ENCODE peak calls at places on chromosomes 7 and 10, in ten cellular contexts. One of them, this sample, is unnamed.

GRCh38 chr10:75408911-75409885 is 7.6 kb upstream of the ZNF503 start:
- DNase-seq in fibroblast of lung: peak
- DNase-seq in fibroblast of villous mesenchyme: no peak
- DNase-seq in foreskin fibroblast: peak
- DNase-seq in IMR-90: no peak
- DNase-seq in kidney: peak
- DNase-seq in cardiac muscle cell: peak
- DNase-seq in dorsolateral prefrontal cortex: no peak
- DNase-seq in A673: no peak
- DNase-seq in neural progenitor cell: peak
- DNase-seq in this sample: no peak

GRCh38 chr10:93514496-93514895 is 18.1 kb downstream of the CEP55 start:
- DNase-seq in fibroblast of lung: no peak
- DNase-seq in fibroblast of villous mesenchyme: no peak
- DNase-seq in foreskin fibroblast: no peak
- DNase-seq in IMR-90: peak
- DNase-seq in kidney: no peak
- DNase-seq in cardiac muscle cell: no peak
- DNase-seq in dorsolateral prefrontal cortex: no peak
- DNase-seq in A673: no peak
- DNase-seq in neural progenitor cell: no peak
- DNase-seq in this sample: no peak

GRCh38 chr7:519974-520458 is 370 bp upstream of the PDGFA start:
- DNase-seq in fibroblast of lung: peak
- DNase-seq in fibroblast of villous mesenchyme: peak
- DNase-seq in foreskin fibroblast: peak
- DNase-seq in IMR-90: peak
- DNase-seq in kidney: peak
- DNase-seq in cardiac muscle cell: peak
- DNase-seq in dorsolateral prefrontal cortex: peak
- DNase-seq in A673: peak
- DNase-seq in neural progenitor cell: peak
- DNase-seq in this sample: no peak

GRCh38 chr10:3495281-3495680 is 289.7 kb downstream of the KLF6 start:
- DNase-seq in fibroblast of lung: no peak
- DNase-seq in fibroblast of villous mesenchyme: peak
- DNase-seq in foreskin fibroblast: no peak
- DNase-seq in IMR-90: no peak
- DNase-seq in kidney: no peak
- DNase-seq in cardiac muscle cell: peak
- DNase-seq in dorsolateral prefrontal cortex: no peak
- DNase-seq in A673: peak
- DNase-seq in neural progenitor cell: no peak
- DNase-seq in this sample: no peak

GRCh38 chr10:77400041-77400440 is 237.6 kb downstream of the KCNMA1 start:
- DNase-seq in fibroblast of lung: no peak
- DNase-seq in fibroblast of villous mesenchyme: no peak
- DNase-seq in foreskin fibroblast: no peak
- DNase-seq in IMR-90: no peak
- DNase-seq in kidney: no peak
- DNase-seq in cardiac muscle cell: no peak
- DNase-seq in dorsolateral prefrontal cortex: no peak
- DNase-seq in A673: no peak
- DNase-seq in neural progenitor cell: peak
- DNase-seq in this sample: no peak

GRCh38 chr7:28192786-28193581 is 12.4 kb upstream of the JAZF1 start:
- DNase-seq in fibroblast of lung: peak
- DNase-seq in fibroblast of villous mesenchyme: no peak
- DNase-seq in foreskin fibroblast: no peak
- DNase-seq in IMR-90: peak
- DNase-seq in kidney: no peak
- DNase-seq in cardiac muscle cell: no peak
- DNase-seq in dorsolateral prefrontal cortex: no peak
- DNase-seq in A673: no peak
- DNase-seq in neural progenitor cell: no peak
- DNase-seq in this sample: no peak

GRCh38 chr10:110512461-110513187 is 14.9 kb downstream of the DUSP5 start:
- DNase-seq in fibroblast of lung: peak
- DNase-seq in fibroblast of villous mesenchyme: peak
- DNase-seq in foreskin fibroblast: peak
- DNase-seq in IMR-90: peak
- DNase-seq in kidney: no peak
- DNase-seq in cardiac muscle cell: peak
- DNase-seq in dorsolateral prefrontal cortex: no peak
- DNase-seq in A673: peak
- DNase-seq in neural progenitor cell: no peak
- DNase-seq in this sample: peak

GRCh38 chr7:143410523-143411004 is 1.9 kb upstream of the EPHA1 start:
- DNase-seq in fibroblast of lung: peak
- DNase-seq in fibroblast of villous mesenchyme: peak
- DNase-seq in foreskin fibroblast: no peak
- DNase-seq in IMR-90: peak
- DNase-seq in kidney: no peak
- DNase-seq in cardiac muscle cell: peak
- DNase-seq in dorsolateral prefrontal cortex: no peak
- DNase-seq in A673: no peak
- DNase-seq in neural progenitor cell: no peak
- DNase-seq in this sample: no peak

GRCh38 chr7:31953432-31953831 is 116.8 kb downstream of the PDE1C start:
- DNase-seq in fibroblast of lung: no peak
- DNase-seq in fibroblast of villous mesenchyme: no peak
- DNase-seq in foreskin fibroblast: no peak
- DNase-seq in IMR-90: no peak
- DNase-seq in kidney: no peak
- DNase-seq in cardiac muscle cell: no peak
- DNase-seq in dorsolateral prefrontal cortex: no peak
- DNase-seq in A673: no peak
- DNase-seq in neural progenitor cell: no peak
- DNase-seq in this sample: no peak

GRCh38 chr10:1733720-1734119 is 3.6 kb downstream of the ADARB2 start:
- DNase-seq in fibroblast of lung: no peak
- DNase-seq in fibroblast of villous mesenchyme: no peak
- DNase-seq in foreskin fibroblast: no peak
- DNase-seq in IMR-90: no peak
- DNase-seq in kidney: no peak
- DNase-seq in cardiac muscle cell: no peak
- DNase-seq in dorsolateral prefrontal cortex: no peak
- DNase-seq in A673: no peak
- DNase-seq in neural progenitor cell: no peak
- DNase-seq in this sample: no peak

GRCh38 chr10:1646332-1646731 is 91.0 kb downstream of the ADARB2 start:
- DNase-seq in fibroblast of lung: no peak
- DNase-seq in fibroblast of villous mesenchyme: no peak
- DNase-seq in foreskin fibroblast: no peak
- DNase-seq in IMR-90: no peak
- DNase-seq in kidney: no peak
- DNase-seq in cardiac muscle cell: no peak
- DNase-seq in dorsolateral prefrontal cortex: no peak
- DNase-seq in A673: no peak
- DNase-seq in neural progenitor cell: no peak
- DNase-seq in this sample: no peak

GRCh38 chr10:5449823-5450222 is 37.5 kb downstream of the NET1 start:
- DNase-seq in fibroblast of lung: peak
- DNase-seq in fibroblast of villous mesenchyme: peak
- DNase-seq in foreskin fibroblast: peak
- DNase-seq in IMR-90: peak
- DNase-seq in kidney: no peak
- DNase-seq in cardiac muscle cell: peak
- DNase-seq in dorsolateral prefrontal cortex: no peak
- DNase-seq in A673: no peak
- DNase-seq in neural progenitor cell: peak
- DNase-seq in this sample: no peak

GRCh38 chr7:28328822-28329615 is 83.3 kb upstream of the CREB5 start:
- DNase-seq in fibroblast of lung: no peak
- DNase-seq in fibroblast of villous mesenchyme: no peak
- DNase-seq in foreskin fibroblast: no peak
- DNase-seq in IMR-90: no peak
- DNase-seq in kidney: no peak
- DNase-seq in cardiac muscle cell: no peak
- DNase-seq in dorsolateral prefrontal cortex: no peak
- DNase-seq in A673: no peak
- DNase-seq in neural progenitor cell: no peak
- DNase-seq in this sample: no peak

GRCh38 chr7:139034855-139035587 is 821 bp downstream of the ZC3HAV1L start:
- DNase-seq in fibroblast of lung: peak
- DNase-seq in fibroblast of villous mesenchyme: peak
- DNase-seq in foreskin fibroblast: peak
- DNase-seq in IMR-90: peak
- DNase-seq in kidney: no peak
- DNase-seq in cardiac muscle cell: peak
- DNase-seq in dorsolateral prefrontal cortex: no peak
- DNase-seq in A673: peak
- DNase-seq in neural progenitor cell: peak
- DNase-seq in this sample: no peak

GRCh38 chr10:104809288-104810090 is 168.4 kb downstream of the SORCS3 start:
- DNase-seq in fibroblast of lung: peak
- DNase-seq in fibroblast of villous mesenchyme: no peak
- DNase-seq in foreskin fibroblast: peak
- DNase-seq in IMR-90: no peak
- DNase-seq in kidney: no peak
- DNase-seq in cardiac muscle cell: no peak
- DNase-seq in dorsolateral prefrontal cortex: no peak
- DNase-seq in A673: peak
- DNase-seq in neural progenitor cell: no peak
- DNase-seq in this sample: no peak

GRCh38 chr10:88234332-88234731 is 348.8 kb downstream of the RNLS start:
- DNase-seq in fibroblast of lung: no peak
- DNase-seq in fibroblast of villous mesenchyme: no peak
- DNase-seq in foreskin fibroblast: no peak
- DNase-seq in IMR-90: no peak
- DNase-seq in kidney: no peak
- DNase-seq in cardiac muscle cell: peak
- DNase-seq in dorsolateral prefrontal cortex: no peak
- DNase-seq in A673: no peak
- DNase-seq in neural progenitor cell: peak
- DNase-seq in this sample: no peak

GRCh38 chr10:119410361-119411116 is 132.0 kb downstream of the RGS10 start:
- DNase-seq in fibroblast of lung: no peak
- DNase-seq in fibroblast of villous mesenchyme: no peak
- DNase-seq in foreskin fibroblast: no peak
- DNase-seq in IMR-90: no peak
- DNase-seq in kidney: no peak
- DNase-seq in cardiac muscle cell: no peak
- DNase-seq in dorsolateral prefrontal cortex: no peak
- DNase-seq in A673: no peak
- DNase-seq in neural progenitor cell: no peak
- DNase-seq in this sample: no peak

GRCh38 chr7:102875700-102876192 is 37.1 kb upstream of the LRRC17 start:
- DNase-seq in fibroblast of lung: peak
- DNase-seq in fibroblast of villous mesenchyme: peak
- DNase-seq in foreskin fibroblast: peak
- DNase-seq in IMR-90: peak
- DNase-seq in kidney: no peak
- DNase-seq in cardiac muscle cell: peak
- DNase-seq in dorsolateral prefrontal cortex: no peak
- DNase-seq in A673: peak
- DNase-seq in neural progenitor cell: no peak
- DNase-seq in this sample: peak

GRCh38 chr10:43879162-43879561 is 230.5 kb upstream of the ZNF32 start:
- DNase-seq in fibroblast of lung: no peak
- DNase-seq in fibroblast of villous mesenchyme: no peak
- DNase-seq in foreskin fibroblast: no peak
- DNase-seq in IMR-90: no peak
- DNase-seq in kidney: no peak
- DNase-seq in cardiac muscle cell: no peak
- DNase-seq in dorsolateral prefrontal cortex: no peak
- DNase-seq in A673: no peak
- DNase-seq in neural progenitor cell: no peak
- DNase-seq in this sample: no peak
- TF ChIP-seq CTCF in fibroblast of lung: no peak
- TF ChIP-seq CTCF in fibroblast of villous mesenchyme: no peak
- TF ChIP-seq CTCF in foreskin fibroblast: no peak
- TF ChIP-seq CTCF in IMR-90: no peak
- TF ChIP-seq CTCF in kidney: no peak
- TF ChIP-seq CTCF in cardiac muscle cell: no peak
- TF ChIP-seq CTCF in dorsolateral prefrontal cortex: no peak
- TF ChIP-seq CTCF in A673: no peak
- TF ChIP-seq CTCF in neural progenitor cell: no peak
- TF ChIP-seq CTCF in this sample: no peak

GRCh38 chr10:129970404-129971364 is 6.6 kb upstream of the EBF3 start:
- DNase-seq in fibroblast of lung: no peak
- DNase-seq in fibroblast of villous mesenchyme: no peak
- DNase-seq in foreskin fibroblast: no peak
- DNase-seq in IMR-90: no peak
- DNase-seq in kidney: no peak
- DNase-seq in cardiac muscle cell: no peak
- DNase-seq in dorsolateral prefrontal cortex: no peak
- DNase-seq in A673: peak
- DNase-seq in neural progenitor cell: peak
- DNase-seq in this sample: no peak
- H3K4me3 ChIP-seq in fibroblast of lung: no peak
- H3K4me3 ChIP-seq in fibroblast of villous mesenchyme: no peak
- H3K4me3 ChIP-seq in foreskin fibroblast: peak
- H3K4me3 ChIP-seq in IMR-90: no peak
- H3K4me3 ChIP-seq in kidney: no peak
- H3K4me3 ChIP-seq in cardiac muscle cell: peak
- H3K4me3 ChIP-seq in dorsolateral prefrontal cortex: no peak
- H3K4me3 ChIP-seq in A673: peak
- H3K4me3 ChIP-seq in neural progenitor cell: peak
- H3K4me3 ChIP-seq in this sample: no peak

DNA sequence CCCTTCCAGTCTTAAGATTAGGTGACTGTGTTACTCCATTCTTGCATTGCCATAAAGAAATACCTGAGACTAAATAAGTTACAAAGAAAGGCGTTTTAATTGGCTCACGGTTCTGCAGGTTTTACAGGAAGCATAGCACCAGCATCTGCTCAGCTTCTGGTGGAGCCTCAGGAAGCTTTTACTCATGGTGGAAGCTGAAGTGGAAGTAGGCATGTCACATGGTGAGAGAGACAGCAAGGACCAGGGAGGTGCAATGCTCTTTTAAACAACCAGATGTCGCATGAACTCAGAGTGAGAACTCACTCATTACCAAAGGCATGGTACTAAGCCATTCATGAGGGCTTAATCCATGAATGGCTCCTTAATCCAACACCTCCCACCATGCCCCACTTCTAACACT is 34.0 kb upstream of the TMEM273 start:
- DNase-seq in fibroblast of lung: no peak
- DNase-seq in fibroblast of villous mesenchyme: no peak
- DNase-seq in foreskin fibroblast: no peak
- DNase-seq in IMR-90: no peak
- DNase-seq in kidney: no peak
- DNase-seq in cardiac muscle cell: no peak
- DNase-seq in dorsolateral prefrontal cortex: no peak
- DNase-seq in A673: no peak
- DNase-seq in neural progenitor cell: no peak
- DNase-seq in this sample: no peak
- TF ChIP-seq CTCF in fibroblast of lung: no peak
- TF ChIP-seq CTCF in fibroblast of villous mesenchyme: no peak
- TF ChIP-seq CTCF in foreskin fibroblast: no peak
- TF ChIP-seq CTCF in IMR-90: no peak
- TF ChIP-seq CTCF in kidney: no peak
- TF ChIP-seq CTCF in cardiac muscle cell: no peak
- TF ChIP-seq CTCF in dorsolateral prefrontal cortex: no peak
- TF ChIP-seq CTCF in A673: peak
- TF ChIP-seq CTCF in neural progenitor cell: no peak
- TF ChIP-seq CTCF in this sample: no peak

DNA sequence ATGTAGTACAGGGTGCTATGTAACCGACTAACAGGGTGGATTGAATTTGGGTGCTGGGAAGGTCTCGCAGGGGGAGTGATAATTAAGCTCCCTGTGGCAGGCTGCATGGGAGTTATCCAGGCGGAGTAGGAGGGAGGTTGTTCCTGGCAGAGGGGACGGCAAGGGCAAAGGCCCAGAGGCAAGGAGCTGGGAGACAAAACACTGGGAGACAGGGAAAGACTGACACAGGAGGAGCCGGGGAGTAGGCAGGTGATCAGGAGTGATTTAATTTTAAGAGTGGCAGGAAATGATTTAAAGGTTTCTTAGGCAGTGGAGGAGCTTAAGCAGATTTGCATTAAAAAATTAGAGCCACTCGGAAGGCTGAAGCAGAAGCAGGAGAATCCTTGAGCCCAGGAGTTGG is 40.7 kb upstream of the LEP start:
- DNase-seq in fibroblast of lung: no peak
- DNase-seq in fibroblast of villous mesenchyme: no peak
- DNase-seq in foreskin fibroblast: no peak
- DNase-seq in IMR-90: no peak
- DNase-seq in kidney: no peak
- DNase-seq in cardiac muscle cell: no peak
- DNase-seq in dorsolateral prefrontal cortex: no peak
- DNase-seq in A673: no peak
- DNase-seq in neural progenitor cell: no peak
- DNase-seq in this sample: no peak
- H3K4me3 ChIP-seq in fibroblast of lung: no peak
- H3K4me3 ChIP-seq in fibroblast of villous mesenchyme: no peak
- H3K4me3 ChIP-seq in foreskin fibroblast: no peak
- H3K4me3 ChIP-seq in IMR-90: no peak
- H3K4me3 ChIP-seq in kidney: no peak
- H3K4me3 ChIP-seq in cardiac muscle cell: no peak
- H3K4me3 ChIP-seq in dorsolateral prefrontal cortex: no peak
- H3K4me3 ChIP-seq in A673: no peak
- H3K4me3 ChIP-seq in neural progenitor cell: no peak
- H3K4me3 ChIP-seq in this sample: no peak